ENCODE peak calls at places on chromosomes 3 and 15, in five cellular contexts. T, L, V, D and A are unnamed samples.

GRCh38 chr15:43903864-43904290 is 77.1 kb downstream of the WDR76 start:
- DNase-seq in T (peak; percentile 82), L (peak; percentile 48), V (no peak), D (no peak), A (no peak)

GRCh38 chr3:11641683-11642407 is 1.9 kb downstream of the VGLL4 start:
- DNase-seq in T (no peak), L (no peak), V (no peak), D (no peak), A (no peak)

GRCh38 chr3:138861755-138862333 is 27.1 kb upstream of the PIK3CB start:
- DNase-seq in T (no peak), L (no peak), V (no peak), D (no peak), A (peak; percentile 7)

GRCh38 chr3:141275032-141275422 is 43.4 kb downstream of the PXYLP1 start:
- DNase-seq in T (no peak), L (no peak), V (no peak), D (no peak), A (no peak)

GRCh38 chr15:70243686-70244540 is 146.2 kb upstream of the TLE3 start:
- DNase-seq in T (no peak), L (no peak), V (no peak), D (no peak), A (no peak)

GRCh38 chr3:120502116-120502515 is 51.3 kb upstream of the FSTL1 start:
- DNase-seq in T (no peak), L (no peak), V (no peak), D (no peak), A (no peak)

GRCh38 chr3:38108649-38109579 is 28.0 kb downstream of the ACAA1 start:
- DNase-seq in T (peak; percentile 71), L (no peak), V (peak; percentile 58), D (no peak), A (no peak)

GRCh38 chr3:108127301-108127988 is 36.6 kb upstream of the CD47 start:
- DNase-seq in T (no peak), L (peak; percentile 37), V (no peak), D (no peak), A (no peak)

GRCh38 chr3:188772886-188773285 is 398.9 kb upstream of the TPRG1 start:
- DNase-seq in T (no peak), L (no peak), V (no peak), D (no peak), A (peak; percentile 66)

GRCh38 chr15:30922469-30923311 is 19.0 kb downstream of the FAN1 start:
- DNase-seq in T (no peak), L (peak; percentile 43), V (no peak), D (no peak), A (peak; percentile 73)

GRCh38 chr3:48684480-48685143 is 1.1 kb downstream of the NCKIPSD start:
- DNase-seq in T (peak; percentile 35), L (peak; percentile 44), V (no peak), D (no peak), A (no peak)

GRCh38 chr15:77599899-77600298 is 32.8 kb downstream of the LINGO1 start:
- DNase-seq in T (peak; percentile 53), L (peak; percentile 33), V (no peak), D (no peak), A (no peak)

GRCh38 chr15:88648357-88649214 is 9.8 kb downstream of the ISG20 start:
- DNase-seq in T (no peak), L (peak; percentile 73), V (peak; percentile 75), D (no peak), A (no peak)

GRCh38 chr3:126341755-126342150 is 15.5 kb downstream of the KLF15 start:
- DNase-seq in T (no peak), L (peak; percentile 3), V (peak; percentile 66), D (no peak), A (no peak)

GRCh38 chr15:64209680-64210334 is 47.0 kb upstream of the PPIB start:
- DNase-seq in T (no peak), L (no peak), V (no peak), D (no peak), A (no peak)

GRCh38 chr3:42505203-42505848 is 2.9 kb downstream of the VIPR1 start:
- DNase-seq in T (peak; percentile 4), L (peak; percentile 75), V (peak; percentile 66), D (no peak), A (no peak)

GRCh38 chr15:31239409-31239808 is 87.2 kb upstream of the KLF13 start:
- DNase-seq in T (no peak), L (no peak), V (no peak), D (no peak), A (no peak)

GRCh38 chr3:158768361-158768787 is 33.5 kb upstream of the MFSD1 start:
- DNase-seq in T (no peak), L (peak; percentile 54), V (no peak), D (no peak), A (no peak)

GRCh38 chr3:112437146-112438022 is 61.9 kb downstream of the BTLA start:
- DNase-seq in T (no peak), L (no peak), V (no peak), D (peak; percentile 11), A (no peak)

GRCh38 chr15:86445750-86446149 is 366.1 kb downstream of the AGBL1 start:
- DNase-seq in T (no peak), L (no peak), V (no peak), D (no peak), A (no peak)

GRCh38 chr15:40511472-40512133 is 40.8 kb downstream of the CHST14 start:
- DNase-seq in T (no peak), L (peak; percentile 84), V (no peak), D (no peak), A (no peak)

GRCh38 chr15:96344120-96344705 is 13.7 kb downstream of the NR2F2 start:
- DNase-seq in T (no peak), L (no peak), V (no peak), D (no peak), A (no peak)

GRCh38 chr15:96342143-96342466 is 11.6 kb downstream of the NR2F2 start:
- DNase-seq in T (no peak), L (no peak), V (no peak), D (no peak), A (no peak)

GRCh38 chr15:96343529-96344072 is 13.1 kb downstream of the NR2F2 start:
- DNase-seq in T (no peak), L (no peak), V (no peak), D (no peak), A (no peak)

GRCh38 chr15:96341465-96342142 is 11.1 kb downstream of the NR2F2 start:
- DNase-seq in T (no peak), L (no peak), V (no peak), D (no peak), A (no peak)

GRCh38 chr15:96342611-96343528 is 12.4 kb downstream of the NR2F2 start:
- DNase-seq in T (no peak), L (no peak), V (no peak), D (no peak), A (no peak)
- H3K4me3 ChIP-seq in T (no peak overlapping the region), L (no peak overlapping the region), V (peak overlapping the region; percentile 71), D (no peak overlapping the region), A (no peak overlapping the region)

GRCh38 chr3:194245975-194246561 is 105.1 kb downstream of the CPN2 start:
- DNase-seq in T (no peak), L (no peak), V (no peak), D (no peak), A (no peak)
- TF ChIP-seq CTCF in T (no peak), L (no peak), V (no peak), D (no peak), A (no peak)

GRCh38 chr15:92655178-92655995 is at the start of gene FAM174B:
- DNase-seq in T (peak; percentile 61), L (peak; percentile 38), V (no peak), D (no peak), A (no peak)

GRCh38 chr15:92654662-92655061 is 913 bp downstream of the FAM174B start:
- DNase-seq in T (no peak), L (no peak), V (no peak), D (no peak), A (no peak)

GRCh38 chr15:92652576-92652966 is 3.0 kb downstream of the FAM174B start:
- DNase-seq in T (no peak), L (no peak), V (no peak), D (no peak), A (no peak)

GRCh38 chr15:92653366-92653765 is 2.2 kb downstream of the FAM174B start:
- DNase-seq in T (no peak), L (no peak), V (no peak), D (no peak), A (no peak)

DNA sequence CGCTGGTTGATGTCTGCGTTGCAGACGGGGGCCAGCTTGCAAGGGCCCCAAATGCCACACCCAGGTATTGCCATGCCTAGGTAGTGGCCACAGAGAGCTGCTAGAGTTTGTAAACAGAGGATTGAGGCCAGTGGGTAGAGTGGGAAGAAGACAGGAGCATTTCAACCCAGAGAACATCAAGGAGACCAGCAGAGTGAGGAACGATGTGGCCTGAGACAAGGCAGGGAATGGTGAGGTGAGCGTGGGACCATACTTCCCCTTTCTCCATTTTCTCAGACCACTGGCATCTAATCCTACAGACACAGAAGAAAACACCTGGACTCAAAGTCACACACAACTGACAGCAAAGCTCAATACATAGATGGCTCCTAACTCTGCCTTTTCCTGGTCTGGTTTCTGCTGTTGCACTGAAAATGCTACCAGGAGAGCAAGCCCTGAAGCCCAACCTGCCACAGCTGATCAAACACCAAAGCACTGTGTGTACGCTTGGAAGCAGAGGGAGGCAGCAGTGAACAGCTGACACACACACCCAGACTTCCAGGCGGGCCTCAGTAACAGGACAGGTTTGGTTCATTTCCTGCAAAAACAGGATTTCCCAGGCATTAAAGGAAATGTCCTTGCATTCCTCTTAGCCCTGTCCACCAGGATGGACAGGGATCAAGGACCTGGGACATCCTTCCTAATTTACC is 1.6 kb downstream of the FAM174B start:
- DNase-seq in T (peak; percentile 59), L (peak; percentile 44), V (no peak), D (no peak), A (no peak)
- H3K4me3 ChIP-seq in T (peak overlapping the region; percentile 64), L (no peak overlapping the region), V (no peak overlapping the region), D (no peak overlapping the region), A (no peak overlapping the region)

DNA sequence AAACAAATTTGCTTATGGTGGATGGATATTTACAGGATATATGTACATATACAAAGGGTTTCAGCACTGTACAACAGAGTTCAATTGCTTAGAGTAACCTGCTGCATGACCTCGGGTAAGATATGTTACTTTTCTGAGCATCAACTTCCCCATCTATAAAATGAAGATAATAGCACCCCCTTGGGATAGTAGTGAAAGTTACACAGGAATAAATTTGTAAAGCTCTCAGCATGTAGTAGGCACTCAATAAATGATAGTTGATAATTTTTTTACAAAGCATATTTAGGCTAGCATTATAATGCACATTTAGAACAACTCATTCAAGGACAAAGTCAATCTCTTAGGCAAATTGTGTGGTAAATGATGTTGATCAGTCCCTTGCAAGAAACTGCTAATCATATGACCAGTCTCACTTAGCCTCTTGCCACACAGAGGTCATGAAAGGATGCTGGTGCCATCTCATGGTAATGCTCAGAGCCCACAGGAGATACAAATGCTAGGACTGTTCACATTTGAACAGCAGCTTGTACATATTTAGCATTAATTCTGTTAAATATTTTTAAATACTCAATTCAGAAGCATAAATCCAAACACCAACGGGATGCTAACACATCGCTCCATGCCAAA is 123.9 kb downstream of the MAGI1 start:
- DNase-seq in T (no peak), L (no peak), V (no peak), D (no peak), A (no peak)
- TF ChIP-seq CTCF in T (no peak), L (no peak), V (no peak), D (no peak), A (no peak)